ENCODE peak calls at places on chromosomes 12 and 14, in four cellular contexts. One of them, this sample, is unnamed.

GRCh38 chr12:52992699-52993557 is 13.3 kb upstream of the EIF4B start:
- DNase-seq in endothelial cell: no peak
- DNase-seq in fibroblast of the conjunctiva: no peak
- DNase-seq in stimulated activated CD8-positive, alpha-beta memory T cell treated with anti-CD3 and anti-CD28 coated beads, Interleukin-2, amount 100 ng/mL, for 1 hour: no peak
- DNase-seq in this sample: no peak

GRCh38 chr12:28569698-28570411 is 379.6 kb downstream of the CCDC91 start:
- DNase-seq in endothelial cell: no peak
- DNase-seq in fibroblast of the conjunctiva: peak; percentile 71
- DNase-seq in stimulated activated CD8-positive, alpha-beta memory T cell treated with anti-CD3 and anti-CD28 coated beads, Interleukin-2, amount 100 ng/mL, for 1 hour: no peak
- DNase-seq in this sample: peak; percentile 78

GRCh38 chr14:55265197-55265596 is 6.0 kb upstream of the FBXO34 start:
- DNase-seq in endothelial cell: no peak
- DNase-seq in fibroblast of the conjunctiva: no peak
- DNase-seq in stimulated activated CD8-positive, alpha-beta memory T cell treated with anti-CD3 and anti-CD28 coated beads, Interleukin-2, amount 100 ng/mL, for 1 hour: no peak
- DNase-seq in this sample: no peak

GRCh38 chr14:100056431-100056830 is 8.8 kb upstream of the EVL start:
- DNase-seq in endothelial cell: no peak
- DNase-seq in fibroblast of the conjunctiva: no peak
- DNase-seq in stimulated activated CD8-positive, alpha-beta memory T cell treated with anti-CD3 and anti-CD28 coated beads, Interleukin-2, amount 100 ng/mL, for 1 hour: no peak
- DNase-seq in this sample: no peak

GRCh38 chr12:89350661-89351488 is 1.4 kb downstream of the DUSP6 start:
- DNase-seq in endothelial cell: no peak
- DNase-seq in fibroblast of the conjunctiva: no peak
- DNase-seq in stimulated activated CD8-positive, alpha-beta memory T cell treated with anti-CD3 and anti-CD28 coated beads, Interleukin-2, amount 100 ng/mL, for 1 hour: no peak
- DNase-seq in this sample: no peak

GRCh38 chr14:75022655-75023054 is 19.9 kb downstream of the EIF2B2 start:
- DNase-seq in endothelial cell: peak; percentile 26
- DNase-seq in fibroblast of the conjunctiva: no peak
- DNase-seq in stimulated activated CD8-positive, alpha-beta memory T cell treated with anti-CD3 and anti-CD28 coated beads, Interleukin-2, amount 100 ng/mL, for 1 hour: no peak
- DNase-seq in this sample: no peak

GRCh38 chr14:98906123-98906995 is 365.6 kb downstream of the BCL11B start:
- DNase-seq in endothelial cell: no peak
- DNase-seq in fibroblast of the conjunctiva: peak; percentile 5
- DNase-seq in stimulated activated CD8-positive, alpha-beta memory T cell treated with anti-CD3 and anti-CD28 coated beads, Interleukin-2, amount 100 ng/mL, for 1 hour: no peak
- DNase-seq in this sample: no peak

GRCh38 chr12:43103866-43104265 is 448.1 kb downstream of the ADAMTS20 start:
- DNase-seq in endothelial cell: no peak
- DNase-seq in fibroblast of the conjunctiva: no peak
- DNase-seq in stimulated activated CD8-positive, alpha-beta memory T cell treated with anti-CD3 and anti-CD28 coated beads, Interleukin-2, amount 100 ng/mL, for 1 hour: no peak
- DNase-seq in this sample: no peak

GRCh38 chr12:51009038-51009437 is 17.1 kb downstream of the SLC11A2 start:
- DNase-seq in endothelial cell: no peak
- DNase-seq in fibroblast of the conjunctiva: no peak
- DNase-seq in stimulated activated CD8-positive, alpha-beta memory T cell treated with anti-CD3 and anti-CD28 coated beads, Interleukin-2, amount 100 ng/mL, for 1 hour: no peak
- DNase-seq in this sample: no peak

This sample was measured in AG09319.